ENCODE peak calls at places on chromosomes 6 and 20, in four cellular contexts. One of them, this sample, is unnamed.

GRCh38 chr6:36642913-36643817 is 35.3 kb upstream of the CDKN1A start:
- DNase-seq in DMS53: peak; percentile 30
- DNase-seq in SW480: peak; percentile 59
- DNase-seq in MCF 10A: peak; percentile 95
- DNase-seq in this sample: peak; percentile 88

GRCh38 chr6:72787521-72788031 is 165.7 kb downstream of the KCNQ5 start:
- DNase-seq in DMS53: peak; percentile 65
- DNase-seq in SW480: no peak
- DNase-seq in MCF 10A: peak; percentile 92
- DNase-seq in this sample: peak; percentile 100

GRCh38 chr6:75219213-75219612 is 13.4 kb upstream of the COL12A1 start:
- DNase-seq in DMS53: no peak
- DNase-seq in SW480: no peak
- DNase-seq in MCF 10A: no peak
- DNase-seq in this sample: no peak

GRCh38 chr6:88722691-88723090 is 240.7 kb downstream of the RNGTT start:
- DNase-seq in DMS53: no peak
- DNase-seq in SW480: no peak
- DNase-seq in MCF 10A: no peak
- DNase-seq in this sample: no peak

GRCh38 chr20:32989507-32990283 is 14.5 kb downstream of the SUN5 start:
- DNase-seq in DMS53: no peak
- DNase-seq in SW480: no peak
- DNase-seq in MCF 10A: no peak
- DNase-seq in this sample: no peak

GRCh38 chr6:41649596-41649995 is 11.3 kb downstream of the MDFI start:
- DNase-seq in DMS53: no peak
- DNase-seq in SW480: no peak
- DNase-seq in MCF 10A: no peak
- DNase-seq in this sample: no peak

GRCh38 chr20:62819494-62820174 is 2.8 kb downstream of the COL9A3 start:
- DNase-seq in DMS53: no peak
- DNase-seq in SW480: no peak
- DNase-seq in MCF 10A: peak; percentile 50
- DNase-seq in this sample: no peak

GRCh38 chr20:44780226-44780625 is 30.1 kb downstream of the RIMS4 start:
- DNase-seq in DMS53: peak; percentile 53
- DNase-seq in SW480: peak; percentile 48
- DNase-seq in MCF 10A: peak; percentile 60
- DNase-seq in this sample: peak; percentile 32

GRCh38 chr6:140478631-140479030 is 1104.2 kb upstream of the CITED2 start:
- DNase-seq in DMS53: no peak
- DNase-seq in SW480: no peak
- DNase-seq in MCF 10A: no peak
- DNase-seq in this sample: no peak

GRCh38 chr20:63055575-63056235 is 48.9 kb upstream of the BHLHE23 start:
- DNase-seq in DMS53: no peak
- DNase-seq in SW480: no peak
- DNase-seq in MCF 10A: no peak
- DNase-seq in this sample: no peak

GRCh38 chr6:33213989-33214335 is 5.7 kb downstream of the RING1 start:
- DNase-seq in DMS53: peak; percentile 26
- DNase-seq in SW480: no peak
- DNase-seq in MCF 10A: no peak
- DNase-seq in this sample: no peak

GRCh38 chr20:37436527-37436926 is 84.5 kb upstream of the NNAT start:
- DNase-seq in DMS53: no peak
- DNase-seq in SW480: no peak
- DNase-seq in MCF 10A: no peak
- DNase-seq in this sample: no peak

GRCh38 chr20:62361799-62362589 is 5.1 kb downstream of the LAMA5 start:
- DNase-seq in DMS53: no peak
- DNase-seq in SW480: peak; percentile 94
- DNase-seq in MCF 10A: peak; percentile 64
- DNase-seq in this sample: no peak

GRCh38 chr20:17557675-17558006 is 12.2 kb upstream of the DSTN start:
- DNase-seq in DMS53: peak; percentile 98
- DNase-seq in SW480: peak; percentile 71
- DNase-seq in MCF 10A: peak; percentile 58
- DNase-seq in this sample: peak; percentile 97